ENCODE peak calls at places on chromosomes 4 and X, in nine cellular contexts. A is BJ, Q is right lobe of liver, G is HCT116, O is neuronal stem cell, U is heart left ventricle, Z is fibroblast of pulmonary artery, Y is right cardiac atrium, P is GM23338. X is an unnamed sample.

GRCh38 chr4:65089666-65090065 is 580.6 kb downstream of the EPHA5 start:
- DNase-seq in G (no peak), O (no peak), U (no peak), P (no peak), Y (no peak), A (no peak), Q (no peak), Z (peak), X (no peak)

GRCh38 chr4:151641983-151642382 is 118.8 kb downstream of the GATB start:
- DNase-seq in Y (no peak), Q (no peak), Z (no peak), U (no peak), A (no peak), G (no peak), P (no peak), O (no peak), X (no peak)

GRCh38 chr4:27009539-27009938 is 148.9 kb downstream of the STIM2 start:
- DNase-seq in A (no peak), U (no peak), Q (no peak), Z (peak), P (no peak), O (no peak), G (no peak), Y (no peak), X (no peak)

GRCh38 chrX:63506320-63506719 is 155.2 kb upstream of the SPIN4 start:
- DNase-seq in P (peak), Y (no peak), A (no peak), G (peak), U (no peak), Q (no peak), O (no peak), Z (peak), X (no peak)

GRCh38 chrX:11481035-11481434 is 184.7 kb downstream of the ARHGAP6 start:
- DNase-seq in P (no peak), Q (no peak), G (no peak), O (no peak), Z (peak), U (no peak), A (no peak), Y (no peak), X (no peak)

GRCh38 chrX:19673334-19674040 is 158.2 kb upstream of the MAP3K15 start:
- DNase-seq in Z (peak), P (no peak), G (peak), Y (peak), Q (peak), U (peak), A (peak), O (no peak), X (peak)

GRCh38 chrX:41870719-41871151 is 52.6 kb downstream of the CASK start:
- DNase-seq in A (no peak), P (no peak), O (no peak), Y (no peak), Z (no peak), U (no peak), G (no peak), Q (no peak), X (no peak)

GRCh38 chr4:38618510-38618909 is 45.5 kb upstream of the KLF3 start:
- DNase-seq in U (no peak), Q (no peak), Y (no peak), P (no peak), A (no peak), Z (no peak), G (no peak), O (no peak), X (no peak)

GRCh38 chr4:98046665-98047064 is 96.6 kb downstream of the STPG2 start:
- DNase-seq in O (no peak), A (no peak), G (no peak), Z (no peak), Q (no peak), P (peak), Y (no peak), U (no peak), X (no peak)

GRCh38 chr4:147363514-147363913 is 117.4 kb upstream of the EDNRA start:
- DNase-seq in Y (no peak), Q (no peak), P (no peak), O (no peak), G (no peak), U (no peak), A (no peak), Z (no peak), X (no peak)

GRCh38 chrX:154411322-154411980 is at the start of gene TAFAZZIN:
- DNase-seq in A (no peak), Q (peak), Z (peak), Y (peak), O (peak), P (peak), G (no peak), U (peak), X (peak)

GRCh38 chr4:186724048-186724860 is 598 bp upstream of the FAT1 start:
- DNase-seq in U (peak), A (no peak), Z (peak), Q (peak), G (no peak), P (peak), Y (peak), O (peak), X (peak)

DNA sequence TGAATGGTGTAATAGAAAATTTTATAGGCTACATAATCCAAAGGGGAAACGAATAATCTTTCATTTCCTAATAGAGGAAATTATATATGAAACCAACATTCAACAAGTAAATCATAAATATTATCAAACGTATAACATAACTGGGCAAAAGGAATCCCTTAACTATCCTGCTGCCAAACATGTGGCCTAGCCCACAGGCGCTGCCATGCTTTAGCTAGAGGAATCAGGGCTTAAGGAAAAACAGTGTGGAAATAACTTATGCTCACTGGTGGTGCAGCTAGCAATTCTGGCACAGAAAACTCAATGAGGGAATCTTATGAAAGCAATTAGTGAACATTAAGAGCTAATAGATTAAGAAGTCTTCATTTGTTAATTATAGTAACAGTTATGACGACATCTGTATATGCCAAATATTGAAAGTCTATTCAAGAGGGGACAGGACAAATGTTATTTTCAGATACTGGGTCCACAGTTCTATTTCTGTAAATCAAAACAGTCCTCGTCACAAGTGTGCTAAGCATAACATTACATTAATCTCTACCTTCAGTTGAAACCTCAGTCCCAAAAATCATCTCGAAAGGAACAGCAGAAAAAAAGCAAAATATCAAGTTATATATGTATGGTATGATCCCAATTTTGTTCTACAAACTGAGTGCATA is 70.5 kb downstream of the APBB2 start:
- DNase-seq in A (no peak), Z (peak), U (no peak), O (no peak), P (no peak), Y (no peak), G (no peak), Q (no peak), X (no peak)
- H3K4me3 ChIP-seq in A (no peak), Z (peak), U (peak), O (no peak), P (no peak), Y (no peak), G (no peak), Q (no peak), X (no peak)

GRCh38 chr4:74946196-74946595 is 13.3 kb downstream of the PARM1 start:
- DNase-seq in U (no peak), P (no peak), O (no peak), A (no peak), Q (no peak), Y (no peak), G (no peak), Z (no peak), X (no peak)

GRCh38 chr4:74947798-74948197 is 14.9 kb downstream of the PARM1 start:
- DNase-seq in U (no peak), Y (no peak), Q (no peak), Z (no peak), P (no peak), A (no peak), O (no peak), G (no peak), X (no peak)

GRCh38 chr4:74942918-74943253 is 10.0 kb downstream of the PARM1 start:
- DNase-seq in O (no peak), A (no peak), G (no peak), P (no peak), U (no peak), Q (no peak), Z (no peak), Y (no peak), X (no peak)

GRCh38 chr4:74942251-74942917 is 9.5 kb downstream of the PARM1 start:
- DNase-seq in Q (no peak), G (no peak), Z (no peak), Y (no peak), U (no peak), P (no peak), O (no peak), A (no peak), X (no peak)

DNA sequence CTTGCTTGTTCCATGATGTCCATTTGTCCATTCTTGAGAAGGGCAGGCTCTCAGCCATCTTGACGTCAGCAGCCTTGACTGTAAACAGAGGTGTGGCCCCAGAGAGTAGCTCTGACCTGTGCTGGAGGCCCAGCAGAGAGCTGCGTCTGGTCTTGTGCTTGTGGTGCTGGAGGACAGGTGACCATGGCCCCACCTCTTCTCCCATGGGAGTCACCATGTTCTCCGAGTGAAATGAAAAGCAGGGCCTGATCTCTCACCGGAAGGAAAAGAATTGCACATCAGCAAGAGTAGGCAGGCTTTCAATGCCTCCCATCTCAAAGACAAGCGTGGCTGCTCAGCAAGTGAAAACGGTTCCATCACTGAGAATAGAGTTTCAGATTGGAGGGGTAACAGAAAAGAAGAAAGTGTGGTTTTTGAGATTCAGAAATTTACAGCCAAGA is 11.5 kb downstream of the PARM1 start:
- DNase-seq in Z (no peak), O (no peak), P (no peak), U (no peak), G (no peak), A (no peak), Y (no peak), Q (no peak), X (peak)
- H3K4me3 ChIP-seq in Z (no peak), O (no peak), P (no peak), U (no peak), G (no peak), A (no peak), Y (no peak), Q (no peak), X (no peak)

GRCh38 chr4:140019619-140020367 is 134.2 kb downstream of the MAML3 start:
- DNase-seq in O (no peak), U (no peak), P (no peak), G (no peak), A (no peak), Y (no peak), Q (no peak), Z (no peak), X (peak)

GRCh38 chr4:140025470-140025869 is 128.5 kb downstream of the MAML3 start:
- DNase-seq in G (no peak), O (no peak), P (no peak), A (no peak), U (no peak), Q (no peak), Z (no peak), Y (no peak), X (no peak)

GRCh38 chr4:140018931-140019618 is 134.9 kb downstream of the MAML3 start:
- DNase-seq in U (no peak), A (no peak), O (no peak), Q (no peak), Y (no peak), P (no peak), G (peak), Z (no peak), X (no peak)

GRCh38 chr4:140020457-140021361 is 133.3 kb downstream of the MAML3 start:
- DNase-seq in U (no peak), O (no peak), Q (no peak), Y (no peak), A (no peak), P (no peak), G (no peak), Z (peak), X (no peak)
- H3K4me3 ChIP-seq in U (no peak), O (no peak), Q (no peak), Y (no peak), A (no peak), P (no peak), G (no peak), Z (no peak), X (no peak)

DNA sequence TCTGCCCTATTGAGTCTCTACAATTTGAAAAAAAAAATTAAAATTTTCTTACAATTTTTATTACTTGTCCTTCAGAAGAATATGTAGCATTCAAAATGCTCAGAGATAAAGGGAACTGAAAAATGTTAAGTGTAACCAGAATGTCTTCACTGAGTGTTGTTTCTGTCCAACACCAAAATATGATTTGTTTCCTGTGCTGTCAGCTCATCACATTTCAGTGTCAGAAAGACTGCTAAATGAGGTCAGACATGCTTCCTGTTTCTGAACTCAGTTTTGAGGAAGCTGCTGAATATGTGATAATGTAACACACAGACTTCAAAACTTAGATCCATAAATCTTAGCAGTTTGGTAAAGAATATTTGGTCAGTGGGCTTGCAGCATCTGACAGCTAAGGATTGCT is 1849.7 kb downstream of the PCDH7 start:
- DNase-seq in U (no peak), A (no peak), Y (no peak), Z (peak), Q (no peak), G (no peak), O (no peak), P (no peak), X (no peak)
- H3K4me3 ChIP-seq in U (no peak), A (no peak), Y (no peak), Z (no peak), Q (no peak), G (no peak), O (no peak), P (no peak), X (no peak)

DNA sequence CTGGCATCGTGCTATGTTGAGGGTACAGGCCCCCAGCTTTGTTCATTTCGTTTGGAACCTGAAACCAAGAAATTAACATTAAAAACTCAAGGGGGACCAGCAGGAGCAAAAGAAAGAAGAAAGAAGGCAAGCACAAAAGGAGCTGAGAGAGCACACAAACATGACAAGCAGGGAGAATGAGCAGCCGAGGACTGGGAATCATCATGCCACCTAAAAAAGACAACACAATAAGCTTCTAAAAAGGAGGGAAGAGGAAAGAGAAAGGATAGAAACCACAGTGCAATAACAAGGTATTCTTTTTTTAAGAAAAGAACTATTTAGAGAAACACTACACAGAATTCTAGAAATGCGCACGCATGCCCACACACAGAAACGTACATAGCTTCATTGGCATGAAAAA is 103.2 kb upstream of the FAM9B start:
- DNase-seq in U (no peak), Y (no peak), G (no peak), P (no peak), O (no peak), Q (no peak), A (no peak), Z (no peak), X (no peak)
- H3K4me3 ChIP-seq in U (no peak), Y (no peak), G (no peak), P (no peak), O (no peak), Q (no peak), A (no peak), Z (no peak), X (no peak)

DNA sequence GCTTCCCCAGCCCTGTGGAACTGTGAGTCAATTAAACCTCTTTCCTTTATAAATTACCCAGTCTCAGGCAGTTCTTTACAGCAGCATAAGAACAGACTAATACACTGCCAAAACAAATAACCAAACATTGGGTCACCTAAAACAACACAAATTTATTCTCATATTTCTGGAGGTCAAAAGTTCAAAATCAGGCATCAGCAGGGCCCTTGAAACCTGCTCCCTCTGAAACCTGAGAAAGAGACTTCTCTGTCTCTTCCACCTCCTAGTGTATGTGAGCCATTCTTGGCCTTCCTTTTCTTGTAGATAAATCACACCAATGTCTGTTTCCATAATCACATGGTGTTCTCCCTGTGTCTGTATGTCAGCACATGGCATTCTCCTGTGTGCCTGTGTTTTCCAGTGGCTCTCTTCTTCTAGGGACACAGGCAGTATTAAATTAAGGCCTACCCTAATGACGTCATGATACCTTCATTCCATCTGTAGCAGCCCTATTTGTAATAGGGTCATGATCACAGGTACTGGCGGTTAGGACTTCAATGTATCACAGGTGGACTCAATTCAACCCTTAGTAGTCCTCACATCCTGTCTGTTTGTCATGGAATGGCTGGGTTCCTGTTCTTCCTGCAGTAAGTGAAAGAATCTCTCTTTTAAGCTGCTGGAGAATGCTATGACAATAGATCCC is 147.3 kb upstream of the CLNK start:
- DNase-seq in G (no peak), O (no peak), Z (no peak), P (no peak), Y (no peak), A (no peak), Q (no peak), U (no peak), X (no peak)
- H3K4me3 ChIP-seq in G (no peak), O (no peak), Z (no peak), P (no peak), Y (no peak), A (no peak), Q (no peak), U (no peak), X (no peak)

DNA sequence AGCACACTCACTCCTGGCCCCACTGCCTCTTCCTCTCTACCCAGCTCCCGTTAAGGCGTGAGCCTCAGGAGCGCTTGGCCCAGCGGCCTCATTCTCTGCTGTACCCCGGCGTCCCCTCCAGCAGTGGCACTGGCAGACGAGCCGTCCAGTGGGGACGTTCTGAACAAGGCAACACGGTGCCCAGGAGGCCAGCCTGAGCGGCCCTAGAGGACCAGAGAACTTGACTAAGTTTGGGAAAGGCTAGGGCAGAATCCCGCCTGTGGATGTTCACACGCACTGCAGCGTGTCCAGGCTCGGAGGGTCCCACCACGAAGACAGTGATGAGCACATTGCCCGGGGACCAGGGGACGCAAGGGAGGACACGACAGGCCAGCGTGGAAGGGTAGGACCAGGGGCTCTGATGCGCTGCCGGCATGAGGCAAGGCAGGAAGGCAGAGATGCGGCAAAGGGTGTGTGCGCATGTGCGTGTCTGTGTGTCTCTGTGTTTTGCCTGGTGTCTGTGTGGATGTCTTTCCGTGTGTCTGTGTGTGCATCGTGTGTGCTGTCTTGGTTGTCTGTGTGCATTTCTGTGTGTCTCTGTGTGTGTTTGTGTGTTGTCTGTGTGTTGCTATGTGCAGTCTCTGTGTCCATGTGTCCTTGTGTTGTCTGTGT is 89.4 kb downstream of the ABLIM2 start:
- DNase-seq in Z (no peak), Q (no peak), G (no peak), Y (peak), U (no peak), A (no peak), P (no peak), O (no peak), X (no peak)
- H3K4me3 ChIP-seq in Z (no peak), Q (no peak), G (no peak), Y (no peak), U (no peak), A (no peak), P (no peak), O (no peak), X (no peak)

X was measured in mucosa of descending colon.